ENCODE peak calls at places on chromosome 18, in four cellular contexts. One of them, this sample, is unnamed.

GRCh38 chr18:79769698-79770500 is 27.8 kb upstream of the KCNG2 start:
- DNase-seq in upper lobe of right lung: peak; percentile 51
- DNase-seq in HEK293T: no peak
- DNase-seq in naive thymus-derived CD4-positive, alpha-beta T cell: no peak
- DNase-seq in this sample: no peak

GRCh38 chr18:48065601-48065995 is 135.1 kb upstream of the SMAD2 start:
- DNase-seq in HEK293T: no peak
- DNase-seq in naive thymus-derived CD4-positive, alpha-beta T cell: no peak
- DNase-seq in upper lobe of right lung: no peak
- DNase-seq in this sample: no peak

GRCh38 chr18:79210002-79210910 is 141.1 kb downstream of the ATP9B start:
- DNase-seq in naive thymus-derived CD4-positive, alpha-beta T cell: no peak
- DNase-seq in upper lobe of right lung: no peak
- DNase-seq in HEK293T: no peak
- DNase-seq in this sample: no peak

GRCh38 chr18:63407734-63408133 is 14.5 kb downstream of the VPS4B start:
- DNase-seq in naive thymus-derived CD4-positive, alpha-beta T cell: no peak
- DNase-seq in HEK293T: no peak
- DNase-seq in upper lobe of right lung: no peak
- DNase-seq in this sample: no peak

GRCh38 chr18:12686100-12686499 is 16.4 kb downstream of the CEP76 start:
- DNase-seq in naive thymus-derived CD4-positive, alpha-beta T cell: no peak
- DNase-seq in HEK293T: peak; percentile 19
- DNase-seq in upper lobe of right lung: no peak
- DNase-seq in this sample: no peak

GRCh38 chr18:22211660-22212059 is 42.3 kb downstream of the GATA6 start:
- DNase-seq in upper lobe of right lung: no peak
- DNase-seq in HEK293T: no peak
- DNase-seq in naive thymus-derived CD4-positive, alpha-beta T cell: no peak
- DNase-seq in this sample: no peak

GRCh38 chr18:48418409-48419267 is 9.5 kb upstream of the ZBTB7C start:
- DNase-seq in naive thymus-derived CD4-positive, alpha-beta T cell: no peak
- DNase-seq in upper lobe of right lung: no peak
- DNase-seq in HEK293T: no peak
- DNase-seq in this sample: no peak

GRCh38 chr18:59927246-59927825 is 27.5 kb downstream of the PMAIP1 start:
- DNase-seq in upper lobe of right lung: no peak
- DNase-seq in naive thymus-derived CD4-positive, alpha-beta T cell: no peak
- DNase-seq in HEK293T: no peak
- DNase-seq in this sample: no peak

GRCh38 chr18:12076424-12077140 is 17.1 kb upstream of the ANKRD62 start:
- DNase-seq in HEK293T: peak; percentile 45
- DNase-seq in naive thymus-derived CD4-positive, alpha-beta T cell: no peak
- DNase-seq in upper lobe of right lung: peak; percentile 63
- DNase-seq in this sample: no peak

GRCh38 chr18:31683968-31684278 is 458 bp downstream of the B4GALT6 start:
- DNase-seq in naive thymus-derived CD4-positive, alpha-beta T cell: no peak
- DNase-seq in HEK293T: no peak
- DNase-seq in upper lobe of right lung: no peak
- DNase-seq in this sample: no peak

GRCh38 chr18:9403795-9404564 is 69.4 kb downstream of the TWSG1 start:
- DNase-seq in upper lobe of right lung: no peak
- DNase-seq in naive thymus-derived CD4-positive, alpha-beta T cell: no peak
- DNase-seq in HEK293T: no peak
- DNase-seq in this sample: no peak

GRCh38 chr18:21117385-21118135 is 5.9 kb upstream of the ROCK1 start:
- DNase-seq in naive thymus-derived CD4-positive, alpha-beta T cell: no peak
- DNase-seq in upper lobe of right lung: no peak
- DNase-seq in HEK293T: no peak
- DNase-seq in this sample: no peak

GRCh38 chr18:45168883-45169585 is 446.2 kb upstream of the SLC14A2 start:
- DNase-seq in HEK293T: no peak
- DNase-seq in naive thymus-derived CD4-positive, alpha-beta T cell: no peak
- DNase-seq in upper lobe of right lung: no peak
- DNase-seq in this sample: no peak

GRCh38 chr18:51857989-51858388 is 482.0 kb upstream of the DCC start:
- DNase-seq in upper lobe of right lung: no peak
- DNase-seq in HEK293T: no peak
- DNase-seq in naive thymus-derived CD4-positive, alpha-beta T cell: no peak
- DNase-seq in this sample: no peak

GRCh38 chr18:79373736-79374135 is 22.0 kb upstream of the NFATC1 start:
- DNase-seq in upper lobe of right lung: no peak
- DNase-seq in naive thymus-derived CD4-positive, alpha-beta T cell: no peak
- DNase-seq in HEK293T: no peak
- DNase-seq in this sample: no peak

GRCh38 chr18:50982086-50982801 is 14.4 kb downstream of the ELAC1 start:
- DNase-seq in upper lobe of right lung: no peak
- DNase-seq in HEK293T: no peak
- DNase-seq in naive thymus-derived CD4-positive, alpha-beta T cell: no peak
- DNase-seq in this sample: no peak

GRCh38 chr18:4854664-4855063 is 342.4 kb downstream of the AKAIN1 start:
- DNase-seq in naive thymus-derived CD4-positive, alpha-beta T cell: no peak
- DNase-seq in HEK293T: no peak
- DNase-seq in upper lobe of right lung: no peak
- DNase-seq in this sample: no peak

GRCh38 chr18:59096098-59096779 is 43.4 kb upstream of the SEC11C start:
- DNase-seq in upper lobe of right lung: no peak
- DNase-seq in naive thymus-derived CD4-positive, alpha-beta T cell: no peak
- DNase-seq in HEK293T: no peak
- DNase-seq in this sample: no peak

This sample was measured in gastrocnemius medialis.